ENCODE peak calls at places on chromosomes 11 and 22, in nine cellular contexts. One of them, this sample, is unnamed.

GRCh38 chr11:116312560-116313340 is 460.0 kb downstream of the BUD13 start:
- DNase-seq in stimulated activated naive CD8-positive, alpha-beta T cell treated with anti-CD3 and anti-CD28 coated beads, Interleukin-15, amount 100 ng/mL, for 72 hours: no peak
- DNase-seq in posterior cingulate gyrus: peak
- DNase-seq in ELR: no peak
- DNase-seq in NCI-H146: peak
- DNase-seq in GM13977: no peak
- DNase-seq in stimulated activated CD8-positive, alpha-beta memory T cell treated with anti-CD3 and anti-CD28 coated beads, Interleukin-4, amount 100 ng/mL, for 1 hour: no peak
- DNase-seq in activated CD8-positive, alpha-beta memory T cell treated with anti-CD3 and anti-CD28 coated beads, Interleukin-2, amount 50 U/mL, for 4 hours: no peak
- DNase-seq in T-helper 1 cell: no peak
- DNase-seq in this sample: no peak

GRCh38 chr11:18802381-18803257 is 11.0 kb upstream of the PTPN5 start:
- DNase-seq in activated CD8-positive, alpha-beta memory T cell treated with anti-CD3 and anti-CD28 coated beads, Interleukin-2, amount 50 U/mL, for 4 hours: peak
- DNase-seq in NCI-H146: peak
- DNase-seq in posterior cingulate gyrus: peak
- DNase-seq in ELR: peak
- DNase-seq in T-helper 1 cell: no peak
- DNase-seq in stimulated activated naive CD8-positive, alpha-beta T cell treated with anti-CD3 and anti-CD28 coated beads, Interleukin-15, amount 100 ng/mL, for 72 hours: no peak
- DNase-seq in GM13977: peak
- DNase-seq in stimulated activated CD8-positive, alpha-beta memory T cell treated with anti-CD3 and anti-CD28 coated beads, Interleukin-4, amount 100 ng/mL, for 1 hour: peak
- DNase-seq in this sample: peak

GRCh38 chr11:26344647-26345046 is 12.7 kb downstream of the ANO3 start:
- DNase-seq in stimulated activated CD8-positive, alpha-beta memory T cell treated with anti-CD3 and anti-CD28 coated beads, Interleukin-4, amount 100 ng/mL, for 1 hour: no peak
- DNase-seq in T-helper 1 cell: no peak
- DNase-seq in stimulated activated naive CD8-positive, alpha-beta T cell treated with anti-CD3 and anti-CD28 coated beads, Interleukin-15, amount 100 ng/mL, for 72 hours: no peak
- DNase-seq in NCI-H146: no peak
- DNase-seq in posterior cingulate gyrus: no peak
- DNase-seq in ELR: peak
- DNase-seq in GM13977: no peak
- DNase-seq in activated CD8-positive, alpha-beta memory T cell treated with anti-CD3 and anti-CD28 coated beads, Interleukin-2, amount 50 U/mL, for 4 hours: no peak
- DNase-seq in this sample: no peak

GRCh38 chr22:19569976-19570375 is 45.8 kb upstream of the CLDN5 start:
- DNase-seq in T-helper 1 cell: no peak
- DNase-seq in ELR: no peak
- DNase-seq in NCI-H146: no peak
- DNase-seq in stimulated activated CD8-positive, alpha-beta memory T cell treated with anti-CD3 and anti-CD28 coated beads, Interleukin-4, amount 100 ng/mL, for 1 hour: no peak
- DNase-seq in posterior cingulate gyrus: no peak
- DNase-seq in GM13977: no peak
- DNase-seq in activated CD8-positive, alpha-beta memory T cell treated with anti-CD3 and anti-CD28 coated beads, Interleukin-2, amount 50 U/mL, for 4 hours: no peak
- DNase-seq in stimulated activated naive CD8-positive, alpha-beta T cell treated with anti-CD3 and anti-CD28 coated beads, Interleukin-15, amount 100 ng/mL, for 72 hours: no peak
- DNase-seq in this sample: no peak

GRCh38 chr11:10742460-10743208 is 8.4 kb upstream of the CTR9 start:
- DNase-seq in T-helper 1 cell: no peak
- DNase-seq in posterior cingulate gyrus: no peak
- DNase-seq in stimulated activated CD8-positive, alpha-beta memory T cell treated with anti-CD3 and anti-CD28 coated beads, Interleukin-4, amount 100 ng/mL, for 1 hour: no peak
- DNase-seq in NCI-H146: no peak
- DNase-seq in activated CD8-positive, alpha-beta memory T cell treated with anti-CD3 and anti-CD28 coated beads, Interleukin-2, amount 50 U/mL, for 4 hours: no peak
- DNase-seq in GM13977: no peak
- DNase-seq in ELR: peak
- DNase-seq in stimulated activated naive CD8-positive, alpha-beta T cell treated with anti-CD3 and anti-CD28 coated beads, Interleukin-15, amount 100 ng/mL, for 72 hours: no peak
- DNase-seq in this sample: no peak

GRCh38 chr11:60803273-60803936 is 18.3 kb downstream of the MS4A10 start:
- DNase-seq in stimulated activated naive CD8-positive, alpha-beta T cell treated with anti-CD3 and anti-CD28 coated beads, Interleukin-15, amount 100 ng/mL, for 72 hours: no peak
- DNase-seq in activated CD8-positive, alpha-beta memory T cell treated with anti-CD3 and anti-CD28 coated beads, Interleukin-2, amount 50 U/mL, for 4 hours: no peak
- DNase-seq in posterior cingulate gyrus: peak
- DNase-seq in GM13977: no peak
- DNase-seq in stimulated activated CD8-positive, alpha-beta memory T cell treated with anti-CD3 and anti-CD28 coated beads, Interleukin-4, amount 100 ng/mL, for 1 hour: no peak
- DNase-seq in ELR: no peak
- DNase-seq in T-helper 1 cell: no peak
- DNase-seq in NCI-H146: no peak
- DNase-seq in this sample: no peak

GRCh38 chr11:100922116-100922515 is 207.5 kb downstream of the PGR start:
- DNase-seq in ELR: no peak
- DNase-seq in T-helper 1 cell: no peak
- DNase-seq in posterior cingulate gyrus: no peak
- DNase-seq in activated CD8-positive, alpha-beta memory T cell treated with anti-CD3 and anti-CD28 coated beads, Interleukin-2, amount 50 U/mL, for 4 hours: no peak
- DNase-seq in stimulated activated CD8-positive, alpha-beta memory T cell treated with anti-CD3 and anti-CD28 coated beads, Interleukin-4, amount 100 ng/mL, for 1 hour: no peak
- DNase-seq in GM13977: no peak
- DNase-seq in NCI-H146: no peak
- DNase-seq in stimulated activated naive CD8-positive, alpha-beta T cell treated with anti-CD3 and anti-CD28 coated beads, Interleukin-15, amount 100 ng/mL, for 72 hours: no peak
- DNase-seq in this sample: no peak

GRCh38 chr11:69212121-69213110 is 56.7 kb downstream of the SMIM38 start:
- DNase-seq in T-helper 1 cell: no peak
- DNase-seq in posterior cingulate gyrus: peak
- DNase-seq in ELR: no peak
- DNase-seq in stimulated activated naive CD8-positive, alpha-beta T cell treated with anti-CD3 and anti-CD28 coated beads, Interleukin-15, amount 100 ng/mL, for 72 hours: no peak
- DNase-seq in GM13977: no peak
- DNase-seq in activated CD8-positive, alpha-beta memory T cell treated with anti-CD3 and anti-CD28 coated beads, Interleukin-2, amount 50 U/mL, for 4 hours: no peak
- DNase-seq in NCI-H146: no peak
- DNase-seq in stimulated activated CD8-positive, alpha-beta memory T cell treated with anti-CD3 and anti-CD28 coated beads, Interleukin-4, amount 100 ng/mL, for 1 hour: no peak
- DNase-seq in this sample: no peak

GRCh38 chr11:34886609-34887008 is 29.6 kb downstream of the APIP start:
- DNase-seq in NCI-H146: no peak
- DNase-seq in T-helper 1 cell: no peak
- DNase-seq in posterior cingulate gyrus: no peak
- DNase-seq in stimulated activated CD8-positive, alpha-beta memory T cell treated with anti-CD3 and anti-CD28 coated beads, Interleukin-4, amount 100 ng/mL, for 1 hour: no peak
- DNase-seq in ELR: no peak
- DNase-seq in GM13977: no peak
- DNase-seq in activated CD8-positive, alpha-beta memory T cell treated with anti-CD3 and anti-CD28 coated beads, Interleukin-2, amount 50 U/mL, for 4 hours: no peak
- DNase-seq in stimulated activated naive CD8-positive, alpha-beta T cell treated with anti-CD3 and anti-CD28 coated beads, Interleukin-15, amount 100 ng/mL, for 72 hours: no peak
- DNase-seq in this sample: no peak

GRCh38 chr22:19889951-19890350 is 35.3 kb upstream of the GNB1L start:
- DNase-seq in stimulated activated naive CD8-positive, alpha-beta T cell treated with anti-CD3 and anti-CD28 coated beads, Interleukin-15, amount 100 ng/mL, for 72 hours: peak
- DNase-seq in stimulated activated CD8-positive, alpha-beta memory T cell treated with anti-CD3 and anti-CD28 coated beads, Interleukin-4, amount 100 ng/mL, for 1 hour: no peak
- DNase-seq in ELR: no peak
- DNase-seq in GM13977: no peak
- DNase-seq in posterior cingulate gyrus: no peak
- DNase-seq in activated CD8-positive, alpha-beta memory T cell treated with anti-CD3 and anti-CD28 coated beads, Interleukin-2, amount 50 U/mL, for 4 hours: peak
- DNase-seq in NCI-H146: no peak
- DNase-seq in T-helper 1 cell: no peak
- DNase-seq in this sample: no peak

GRCh38 chr11:74570266-74571061 is 21.9 kb upstream of the POLD3 start:
- DNase-seq in T-helper 1 cell: no peak
- DNase-seq in activated CD8-positive, alpha-beta memory T cell treated with anti-CD3 and anti-CD28 coated beads, Interleukin-2, amount 50 U/mL, for 4 hours: peak
- DNase-seq in stimulated activated naive CD8-positive, alpha-beta T cell treated with anti-CD3 and anti-CD28 coated beads, Interleukin-15, amount 100 ng/mL, for 72 hours: no peak
- DNase-seq in GM13977: peak
- DNase-seq in stimulated activated CD8-positive, alpha-beta memory T cell treated with anti-CD3 and anti-CD28 coated beads, Interleukin-4, amount 100 ng/mL, for 1 hour: no peak
- DNase-seq in posterior cingulate gyrus: no peak
- DNase-seq in ELR: peak
- DNase-seq in NCI-H146: peak
- DNase-seq in this sample: peak

GRCh38 chr22:23763579-23764331 is 965 bp downstream of the C22orf15 start:
- DNase-seq in T-helper 1 cell: no peak
- DNase-seq in posterior cingulate gyrus: peak
- DNase-seq in activated CD8-positive, alpha-beta memory T cell treated with anti-CD3 and anti-CD28 coated beads, Interleukin-2, amount 50 U/mL, for 4 hours: peak
- DNase-seq in NCI-H146: no peak
- DNase-seq in stimulated activated CD8-positive, alpha-beta memory T cell treated with anti-CD3 and anti-CD28 coated beads, Interleukin-4, amount 100 ng/mL, for 1 hour: no peak
- DNase-seq in GM13977: peak
- DNase-seq in ELR: no peak
- DNase-seq in stimulated activated naive CD8-positive, alpha-beta T cell treated with anti-CD3 and anti-CD28 coated beads, Interleukin-15, amount 100 ng/mL, for 72 hours: peak
- DNase-seq in this sample: no peak

GRCh38 chr22:27132896-27133500 is 475.6 kb downstream of the MIAT start:
- DNase-seq in posterior cingulate gyrus: no peak
- DNase-seq in ELR: no peak
- DNase-seq in stimulated activated CD8-positive, alpha-beta memory T cell treated with anti-CD3 and anti-CD28 coated beads, Interleukin-4, amount 100 ng/mL, for 1 hour: no peak
- DNase-seq in T-helper 1 cell: no peak
- DNase-seq in GM13977: no peak
- DNase-seq in activated CD8-positive, alpha-beta memory T cell treated with anti-CD3 and anti-CD28 coated beads, Interleukin-2, amount 50 U/mL, for 4 hours: no peak
- DNase-seq in stimulated activated naive CD8-positive, alpha-beta T cell treated with anti-CD3 and anti-CD28 coated beads, Interleukin-15, amount 100 ng/mL, for 72 hours: no peak
- DNase-seq in NCI-H146: no peak
- DNase-seq in this sample: no peak

GRCh38 chr22:35102663-35103062 is 36.7 kb downstream of the ISX start:
- DNase-seq in ELR: peak
- DNase-seq in NCI-H146: no peak
- DNase-seq in GM13977: peak
- DNase-seq in activated CD8-positive, alpha-beta memory T cell treated with anti-CD3 and anti-CD28 coated beads, Interleukin-2, amount 50 U/mL, for 4 hours: no peak
- DNase-seq in stimulated activated naive CD8-positive, alpha-beta T cell treated with anti-CD3 and anti-CD28 coated beads, Interleukin-15, amount 100 ng/mL, for 72 hours: no peak
- DNase-seq in stimulated activated CD8-positive, alpha-beta memory T cell treated with anti-CD3 and anti-CD28 coated beads, Interleukin-4, amount 100 ng/mL, for 1 hour: no peak
- DNase-seq in posterior cingulate gyrus: no peak
- DNase-seq in T-helper 1 cell: no peak
- DNase-seq in this sample: peak

GRCh38 chr11:6608726-6609501 is 3.1 kb downstream of the TAF10 start:
- DNase-seq in posterior cingulate gyrus: no peak
- DNase-seq in GM13977: no peak
- DNase-seq in stimulated activated CD8-positive, alpha-beta memory T cell treated with anti-CD3 and anti-CD28 coated beads, Interleukin-4, amount 100 ng/mL, for 1 hour: no peak
- DNase-seq in stimulated activated naive CD8-positive, alpha-beta T cell treated with anti-CD3 and anti-CD28 coated beads, Interleukin-15, amount 100 ng/mL, for 72 hours: peak
- DNase-seq in T-helper 1 cell: no peak
- DNase-seq in ELR: no peak
- DNase-seq in NCI-H146: no peak
- DNase-seq in activated CD8-positive, alpha-beta memory T cell treated with anti-CD3 and anti-CD28 coated beads, Interleukin-2, amount 50 U/mL, for 4 hours: no peak
- DNase-seq in this sample: no peak

GRCh38 chr11:199782-200181 is 6.9 kb downstream of the SCGB1C1 start:
- DNase-seq in T-helper 1 cell: no peak
- DNase-seq in stimulated activated naive CD8-positive, alpha-beta T cell treated with anti-CD3 and anti-CD28 coated beads, Interleukin-15, amount 100 ng/mL, for 72 hours: no peak
- DNase-seq in GM13977: no peak
- DNase-seq in posterior cingulate gyrus: peak
- DNase-seq in stimulated activated CD8-positive, alpha-beta memory T cell treated with anti-CD3 and anti-CD28 coated beads, Interleukin-4, amount 100 ng/mL, for 1 hour: no peak
- DNase-seq in NCI-H146: no peak
- DNase-seq in ELR: no peak
- DNase-seq in activated CD8-positive, alpha-beta memory T cell treated with anti-CD3 and anti-CD28 coated beads, Interleukin-2, amount 50 U/mL, for 4 hours: peak
- DNase-seq in this sample: no peak

GRCh38 chr22:22110548-22111266 is 128.1 kb upstream of the TOP3B start:
- DNase-seq in ELR: peak
- DNase-seq in T-helper 1 cell: no peak
- DNase-seq in posterior cingulate gyrus: no peak
- DNase-seq in activated CD8-positive, alpha-beta memory T cell treated with anti-CD3 and anti-CD28 coated beads, Interleukin-2, amount 50 U/mL, for 4 hours: no peak
- DNase-seq in stimulated activated naive CD8-positive, alpha-beta T cell treated with anti-CD3 and anti-CD28 coated beads, Interleukin-15, amount 100 ng/mL, for 72 hours: peak
- DNase-seq in GM13977: peak
- DNase-seq in NCI-H146: peak
- DNase-seq in stimulated activated CD8-positive, alpha-beta memory T cell treated with anti-CD3 and anti-CD28 coated beads, Interleukin-4, amount 100 ng/mL, for 1 hour: no peak
- DNase-seq in this sample: peak

GRCh38 chr22:46775789-46776485 is 13.5 kb downstream of the TBC1D22A start:
- DNase-seq in GM13977: no peak
- DNase-seq in ELR: no peak
- DNase-seq in stimulated activated naive CD8-positive, alpha-beta T cell treated with anti-CD3 and anti-CD28 coated beads, Interleukin-15, amount 100 ng/mL, for 72 hours: no peak
- DNase-seq in posterior cingulate gyrus: peak
- DNase-seq in T-helper 1 cell: no peak
- DNase-seq in stimulated activated CD8-positive, alpha-beta memory T cell treated with anti-CD3 and anti-CD28 coated beads, Interleukin-4, amount 100 ng/mL, for 1 hour: no peak
- DNase-seq in NCI-H146: no peak
- DNase-seq in activated CD8-positive, alpha-beta memory T cell treated with anti-CD3 and anti-CD28 coated beads, Interleukin-2, amount 50 U/mL, for 4 hours: no peak
- DNase-seq in this sample: no peak

GRCh38 chr11:118067006-118067405 is 9.9 kb upstream of the TMPRSS4 start:
- DNase-seq in ELR: no peak
- DNase-seq in activated CD8-positive, alpha-beta memory T cell treated with anti-CD3 and anti-CD28 coated beads, Interleukin-2, amount 50 U/mL, for 4 hours: no peak
- DNase-seq in GM13977: no peak
- DNase-seq in NCI-H146: peak
- DNase-seq in stimulated activated naive CD8-positive, alpha-beta T cell treated with anti-CD3 and anti-CD28 coated beads, Interleukin-15, amount 100 ng/mL, for 72 hours: no peak
- DNase-seq in stimulated activated CD8-positive, alpha-beta memory T cell treated with anti-CD3 and anti-CD28 coated beads, Interleukin-4, amount 100 ng/mL, for 1 hour: no peak
- DNase-seq in posterior cingulate gyrus: peak
- DNase-seq in T-helper 1 cell: no peak
- DNase-seq in this sample: no peak

GRCh38 chr11:75499423-75500305 is 26.1 kb downstream of the GDPD5 start:
- DNase-seq in stimulated activated CD8-positive, alpha-beta memory T cell treated with anti-CD3 and anti-CD28 coated beads, Interleukin-4, amount 100 ng/mL, for 1 hour: no peak
- DNase-seq in ELR: peak
- DNase-seq in NCI-H146: no peak
- DNase-seq in posterior cingulate gyrus: no peak
- DNase-seq in stimulated activated naive CD8-positive, alpha-beta T cell treated with anti-CD3 and anti-CD28 coated beads, Interleukin-15, amount 100 ng/mL, for 72 hours: no peak
- DNase-seq in T-helper 1 cell: no peak
- DNase-seq in GM13977: no peak
- DNase-seq in activated CD8-positive, alpha-beta memory T cell treated with anti-CD3 and anti-CD28 coated beads, Interleukin-2, amount 50 U/mL, for 4 hours: no peak
- DNase-seq in this sample: no peak

GRCh38 chr11:115606223-115607220 is 102.3 kb upstream of the CADM1 start:
- DNase-seq in NCI-H146: no peak
- DNase-seq in activated CD8-positive, alpha-beta memory T cell treated with anti-CD3 and anti-CD28 coated beads, Interleukin-2, amount 50 U/mL, for 4 hours: no peak
- DNase-seq in T-helper 1 cell: no peak
- DNase-seq in stimulated activated CD8-positive, alpha-beta memory T cell treated with anti-CD3 and anti-CD28 coated beads, Interleukin-4, amount 100 ng/mL, for 1 hour: no peak
- DNase-seq in stimulated activated naive CD8-positive, alpha-beta T cell treated with anti-CD3 and anti-CD28 coated beads, Interleukin-15, amount 100 ng/mL, for 72 hours: no peak
- DNase-seq in ELR: no peak
- DNase-seq in GM13977: no peak
- DNase-seq in posterior cingulate gyrus: no peak
- DNase-seq in this sample: no peak

GRCh38 chr22:31286360-31287255 is 5.7 kb downstream of the PIK3IP1 start:
- DNase-seq in T-helper 1 cell: peak
- DNase-seq in posterior cingulate gyrus: no peak
- DNase-seq in stimulated activated naive CD8-positive, alpha-beta T cell treated with anti-CD3 and anti-CD28 coated beads, Interleukin-15, amount 100 ng/mL, for 72 hours: peak
- DNase-seq in stimulated activated CD8-positive, alpha-beta memory T cell treated with anti-CD3 and anti-CD28 coated beads, Interleukin-4, amount 100 ng/mL, for 1 hour: no peak
- DNase-seq in activated CD8-positive, alpha-beta memory T cell treated with anti-CD3 and anti-CD28 coated beads, Interleukin-2, amount 50 U/mL, for 4 hours: peak
- DNase-seq in NCI-H146: no peak
- DNase-seq in ELR: no peak
- DNase-seq in GM13977: peak
- DNase-seq in this sample: peak

GRCh38 chr11:34926101-34926830 is 9.8 kb downstream of the PDHX start:
- DNase-seq in T-helper 1 cell: no peak
- DNase-seq in NCI-H146: peak
- DNase-seq in stimulated activated CD8-positive, alpha-beta memory T cell treated with anti-CD3 and anti-CD28 coated beads, Interleukin-4, amount 100 ng/mL, for 1 hour: no peak
- DNase-seq in GM13977: peak
- DNase-seq in posterior cingulate gyrus: no peak
- DNase-seq in activated CD8-positive, alpha-beta memory T cell treated with anti-CD3 and anti-CD28 coated beads, Interleukin-2, amount 50 U/mL, for 4 hours: no peak
- DNase-seq in ELR: peak
- DNase-seq in stimulated activated naive CD8-positive, alpha-beta T cell treated with anti-CD3 and anti-CD28 coated beads, Interleukin-15, amount 100 ng/mL, for 72 hours: no peak
- DNase-seq in this sample: peak

GRCh38 chr22:35426801-35427140 is 26.8 kb downstream of the MCM5 start:
- DNase-seq in T-helper 1 cell: no peak
- DNase-seq in activated CD8-positive, alpha-beta memory T cell treated with anti-CD3 and anti-CD28 coated beads, Interleukin-2, amount 50 U/mL, for 4 hours: no peak
- DNase-seq in stimulated activated naive CD8-positive, alpha-beta T cell treated with anti-CD3 and anti-CD28 coated beads, Interleukin-15, amount 100 ng/mL, for 72 hours: no peak
- DNase-seq in posterior cingulate gyrus: no peak
- DNase-seq in stimulated activated CD8-positive, alpha-beta memory T cell treated with anti-CD3 and anti-CD28 coated beads, Interleukin-4, amount 100 ng/mL, for 1 hour: no peak
- DNase-seq in ELR: no peak
- DNase-seq in GM13977: no peak
- DNase-seq in NCI-H146: no peak
- DNase-seq in this sample: no peak

GRCh38 chr11:70854891-70855556 is 397.4 kb downstream of the SHANK2 start:
- DNase-seq in GM13977: no peak
- DNase-seq in T-helper 1 cell: no peak
- DNase-seq in stimulated activated naive CD8-positive, alpha-beta T cell treated with anti-CD3 and anti-CD28 coated beads, Interleukin-15, amount 100 ng/mL, for 72 hours: no peak
- DNase-seq in NCI-H146: peak
- DNase-seq in stimulated activated CD8-positive, alpha-beta memory T cell treated with anti-CD3 and anti-CD28 coated beads, Interleukin-4, amount 100 ng/mL, for 1 hour: no peak
- DNase-seq in activated CD8-positive, alpha-beta memory T cell treated with anti-CD3 and anti-CD28 coated beads, Interleukin-2, amount 50 U/mL, for 4 hours: no peak
- DNase-seq in ELR: no peak
- DNase-seq in posterior cingulate gyrus: no peak
- DNase-seq in this sample: no peak

GRCh38 chr22:20567993-20568417 is 60.6 kb downstream of the MED15 start:
- DNase-seq in stimulated activated CD8-positive, alpha-beta memory T cell treated with anti-CD3 and anti-CD28 coated beads, Interleukin-4, amount 100 ng/mL, for 1 hour: no peak
- DNase-seq in posterior cingulate gyrus: peak
- DNase-seq in GM13977: no peak
- DNase-seq in stimulated activated naive CD8-positive, alpha-beta T cell treated with anti-CD3 and anti-CD28 coated beads, Interleukin-15, amount 100 ng/mL, for 72 hours: no peak
- DNase-seq in ELR: peak
- DNase-seq in NCI-H146: no peak
- DNase-seq in T-helper 1 cell: no peak
- DNase-seq in activated CD8-positive, alpha-beta memory T cell treated with anti-CD3 and anti-CD28 coated beads, Interleukin-2, amount 50 U/mL, for 4 hours: no peak
- DNase-seq in this sample: no peak

GRCh38 chr11:100753562-100753961 is 66.5 kb downstream of the ARHGAP42 start:
- DNase-seq in activated CD8-positive, alpha-beta memory T cell treated with anti-CD3 and anti-CD28 coated beads, Interleukin-2, amount 50 U/mL, for 4 hours: no peak
- DNase-seq in GM13977: no peak
- DNase-seq in posterior cingulate gyrus: no peak
- DNase-seq in stimulated activated CD8-positive, alpha-beta memory T cell treated with anti-CD3 and anti-CD28 coated beads, Interleukin-4, amount 100 ng/mL, for 1 hour: no peak
- DNase-seq in NCI-H146: no peak
- DNase-seq in stimulated activated naive CD8-positive, alpha-beta T cell treated with anti-CD3 and anti-CD28 coated beads, Interleukin-15, amount 100 ng/mL, for 72 hours: no peak
- DNase-seq in T-helper 1 cell: no peak
- DNase-seq in ELR: no peak
- DNase-seq in this sample: no peak

GRCh38 chr11:19759389-19759788 is 46.8 kb downstream of the NAV2 start:
- DNase-seq in T-helper 1 cell: no peak
- DNase-seq in ELR: no peak
- DNase-seq in NCI-H146: no peak
- DNase-seq in stimulated activated CD8-positive, alpha-beta memory T cell treated with anti-CD3 and anti-CD28 coated beads, Interleukin-4, amount 100 ng/mL, for 1 hour: no peak
- DNase-seq in stimulated activated naive CD8-positive, alpha-beta T cell treated with anti-CD3 and anti-CD28 coated beads, Interleukin-15, amount 100 ng/mL, for 72 hours: no peak
- DNase-seq in posterior cingulate gyrus: no peak
- DNase-seq in GM13977: no peak
- DNase-seq in activated CD8-positive, alpha-beta memory T cell treated with anti-CD3 and anti-CD28 coated beads, Interleukin-2, amount 50 U/mL, for 4 hours: no peak
- DNase-seq in this sample: no peak

GRCh38 chr11:126149759-126150236 is 61.7 kb downstream of the RPUSD4 start:
- DNase-seq in ELR: no peak
- DNase-seq in T-helper 1 cell: no peak
- DNase-seq in posterior cingulate gyrus: no peak
- DNase-seq in stimulated activated CD8-positive, alpha-beta memory T cell treated with anti-CD3 and anti-CD28 coated beads, Interleukin-4, amount 100 ng/mL, for 1 hour: no peak
- DNase-seq in activated CD8-positive, alpha-beta memory T cell treated with anti-CD3 and anti-CD28 coated beads, Interleukin-2, amount 50 U/mL, for 4 hours: no peak
- DNase-seq in GM13977: no peak
- DNase-seq in NCI-H146: no peak
- DNase-seq in stimulated activated naive CD8-positive, alpha-beta T cell treated with anti-CD3 and anti-CD28 coated beads, Interleukin-15, amount 100 ng/mL, for 72 hours: no peak
- DNase-seq in this sample: peak

GRCh38 chr11:67409261-67409666 is 5.4 kb downstream of the TBC1D10C start:
- DNase-seq in GM13977: peak
- DNase-seq in T-helper 1 cell: peak
- DNase-seq in stimulated activated CD8-positive, alpha-beta memory T cell treated with anti-CD3 and anti-CD28 coated beads, Interleukin-4, amount 100 ng/mL, for 1 hour: peak
- DNase-seq in activated CD8-positive, alpha-beta memory T cell treated with anti-CD3 and anti-CD28 coated beads, Interleukin-2, amount 50 U/mL, for 4 hours: peak
- DNase-seq in posterior cingulate gyrus: no peak
- DNase-seq in stimulated activated naive CD8-positive, alpha-beta T cell treated with anti-CD3 and anti-CD28 coated beads, Interleukin-15, amount 100 ng/mL, for 72 hours: peak
- DNase-seq in NCI-H146: no peak
- DNase-seq in ELR: no peak
- DNase-seq in this sample: peak

GRCh38 chr11:118703563-118704106 is 24.2 kb upstream of the TREH start:
- DNase-seq in GM13977: no peak
- DNase-seq in activated CD8-positive, alpha-beta memory T cell treated with anti-CD3 and anti-CD28 coated beads, Interleukin-2, amount 50 U/mL, for 4 hours: no peak
- DNase-seq in stimulated activated naive CD8-positive, alpha-beta T cell treated with anti-CD3 and anti-CD28 coated beads, Interleukin-15, amount 100 ng/mL, for 72 hours: no peak
- DNase-seq in stimulated activated CD8-positive, alpha-beta memory T cell treated with anti-CD3 and anti-CD28 coated beads, Interleukin-4, amount 100 ng/mL, for 1 hour: no peak
- DNase-seq in T-helper 1 cell: no peak
- DNase-seq in NCI-H146: no peak
- DNase-seq in posterior cingulate gyrus: no peak
- DNase-seq in ELR: no peak
- DNase-seq in this sample: peak

This sample was measured in Kasumi-1.